ENCODE peak calls at places on chromosomes 2 and 18, in five cellular contexts. R is left lung; I is upper lobe of left lung; U is heart left ventricle; J is CD8-positive, alpha-beta T cell. O is an unnamed sample.
A peak's percentile ranks its signal among the peaks of the same experiment; 100 is the strongest.

GRCh38 chr18:79650959-79651358 is 28.6 kb upstream of the CTDP1 start:
- ATAC-seq in I (no peak), U (no peak), R (no peak), J (no peak), O (no peak)

GRCh38 chr2:46950314-46950713 is 34.7 kb upstream of the MCFD2 start:
- ATAC-seq in J (no peak), I (peak; percentile 71), R (no peak), U (no peak), O (no peak)

GRCh38 chr2:216315817-216316603 is 56.3 kb downstream of the MARCHF4 start:
- ATAC-seq in R (no peak), I (peak; percentile 12), J (no peak), U (peak; percentile 73), O (no peak)

GRCh38 chr2:17604050-17604449 is 63.6 kb downstream of the VSNL1 start:
- ATAC-seq in J (no peak), U (no peak), I (no peak), R (no peak), O (no peak)

GRCh38 chr2:10363861-10364610 is 61.3 kb downstream of the HPCAL1 start:
- ATAC-seq in R (no peak), I (no peak), U (no peak), J (no peak), O (no peak)

GRCh38 chr2:215884741-215885140 is 128.6 kb downstream of the MREG start:
- ATAC-seq in U (no peak), I (peak; percentile 84), J (no peak), R (no peak), O (no peak)

GRCh38 chr2:27946530-27946929 is 56.0 kb downstream of the BABAM2 start:
- ATAC-seq in J (no peak), R (no peak), U (no peak), I (no peak), O (no peak)

GRCh38 chr2:26376799-26377198 is 24.9 kb upstream of the DRC1 start:
- ATAC-seq in J (no peak), U (no peak), I (no peak), R (no peak), O (no peak)

GRCh38 chr2:200483729-200484198 is 26.1 kb downstream of the KCTD18 start:
- ATAC-seq in I (peak; percentile 46), J (no peak), R (peak; percentile 85), U (peak; percentile 27), O (no peak)

GRCh38 chr2:69482471-69482870 is 45.2 kb upstream of the NFU1 start:
- ATAC-seq in U (no peak), I (no peak), R (no peak), J (no peak), O (no peak)

GRCh38 chr2:101040761-101041160 is 38.7 kb downstream of the RPL31 start:
- ATAC-seq in J (no peak), U (peak; percentile 38), R (no peak), I (no peak), O (no peak)

GRCh38 chr2:19987936-19988335 is 2.0 kb downstream of the WDR35 start:
- ATAC-seq in I (no peak), R (no peak), J (no peak), U (no peak), O (no peak)

GRCh38 chr2:20012032-20012281 is 511 bp downstream of the MATN3 start:
- ATAC-seq in R (no peak), J (no peak), U (no peak), I (no peak), O (peak; percentile 5)

GRCh38 chr2:27742571-27742970 is 28.9 kb upstream of the MRPL33 start:
- ATAC-seq in R (no peak), I (no peak), U (no peak), J (no peak), O (no peak)

GRCh38 chr18:24076950-24077349 is 61.9 kb upstream of the CABYR start:
- ATAC-seq in I (no peak), U (no peak), J (no peak), R (no peak), O (no peak)

GRCh38 chr18:10805587-10806088 is 279.8 kb downstream of the NAPG start:
- ATAC-seq in R (no peak), I (no peak), J (no peak), U (no peak), O (no peak)

GRCh38 chr2:112047537-112048235 is 7.4 kb upstream of the TMEM87B start:
- ATAC-seq in U (peak; percentile 87), I (peak; percentile 47), R (peak; percentile 83), J (no peak), O (no peak)

GRCh38 chr2:158690823-158691222 is 104.3 kb upstream of the DAPL1 start:
- ATAC-seq in R (no peak), U (no peak), J (no peak), I (no peak), O (no peak)

GRCh38 chr2:202669841-202670240 is 35.1 kb downstream of the FAM117B start:
- ATAC-seq in U (no peak), I (no peak), R (no peak), J (peak; percentile 51), O (no peak)

GRCh38 chr18:8754995-8755955 is 49.9 kb downstream of the MTCL1 start:
- ATAC-seq in R (no peak), J (peak; percentile 98), I (no peak), U (no peak), O (no peak)

GRCh38 chr2:213214209-213214608 is 62.8 kb upstream of the IKZF2 start:
- ATAC-seq in J (no peak), U (no peak), R (no peak), I (no peak), O (no peak)

GRCh38 chr2:71283131-71283530 is 48.5 kb upstream of the ZNF638 start:
- ATAC-seq in R (no peak), J (no peak), U (no peak), I (no peak), O (no peak)

GRCh38 chr2:176687944-176688343 is 418.7 kb downstream of the MTX2 start:
- ATAC-seq in J (no peak), I (peak; percentile 10), U (peak; percentile 57), R (no peak), O (no peak)

GRCh38 chr2:28252308-28252707 is 140.3 kb upstream of the FOSL2 start:
- ATAC-seq in J (peak; percentile 55), U (no peak), I (no peak), R (no peak), O (no peak)

GRCh38 chr2:70258532-70258875 is 567 bp downstream of the PCYOX1 start:
- ATAC-seq in J (no peak), I (peak; percentile 53), R (peak; percentile 48), U (peak; percentile 74), O (peak; percentile 48)

GRCh38 chr2:2266699-2267449 is 64.2 kb downstream of the MYT1L start:
- ATAC-seq in U (no peak), J (no peak), R (no peak), I (no peak), O (no peak)

GRCh38 chr2:231611273-231612198 is 18.9 kb downstream of the TEX44 start:
- ATAC-seq in U (no peak), I (peak; percentile 43), J (no peak), R (peak; percentile 17), O (peak; percentile 8)

DNA sequence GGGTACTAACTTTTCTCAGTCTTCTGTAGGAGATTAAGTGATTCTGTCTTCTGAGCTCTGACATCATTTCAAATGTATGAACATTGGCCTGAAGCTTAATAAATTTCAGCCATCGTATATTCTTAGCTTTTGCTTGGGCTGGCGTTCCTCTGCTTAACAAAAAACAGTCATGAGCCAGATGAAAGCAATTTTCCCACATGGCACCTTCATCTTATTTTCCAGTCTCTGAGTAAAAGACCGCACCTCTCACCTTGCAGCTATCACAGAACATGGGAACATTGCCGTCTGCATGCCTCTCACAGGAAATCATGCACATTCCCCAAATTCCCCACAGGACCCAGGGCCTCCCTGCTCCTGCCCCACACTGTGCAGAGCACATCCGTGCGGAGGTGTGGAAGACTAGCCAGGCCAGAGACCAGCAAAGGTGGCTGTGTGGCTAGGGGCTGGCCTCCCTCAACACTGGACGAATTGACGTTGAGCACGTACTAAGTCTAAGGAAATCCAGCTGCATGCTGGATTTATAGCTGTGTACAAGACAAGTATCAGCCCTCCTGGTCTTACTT is 531.8 kb upstream of the ID2 start:
- ATAC-seq in I (no peak), J (no peak), R (no peak), U (no peak), O (no peak)
- H3K27ac ChIP-seq in I (no peak overlapping the region), J (no peak overlapping the region), R (no peak overlapping the region), U (no peak overlapping the region), O (no peak overlapping the region)

DNA sequence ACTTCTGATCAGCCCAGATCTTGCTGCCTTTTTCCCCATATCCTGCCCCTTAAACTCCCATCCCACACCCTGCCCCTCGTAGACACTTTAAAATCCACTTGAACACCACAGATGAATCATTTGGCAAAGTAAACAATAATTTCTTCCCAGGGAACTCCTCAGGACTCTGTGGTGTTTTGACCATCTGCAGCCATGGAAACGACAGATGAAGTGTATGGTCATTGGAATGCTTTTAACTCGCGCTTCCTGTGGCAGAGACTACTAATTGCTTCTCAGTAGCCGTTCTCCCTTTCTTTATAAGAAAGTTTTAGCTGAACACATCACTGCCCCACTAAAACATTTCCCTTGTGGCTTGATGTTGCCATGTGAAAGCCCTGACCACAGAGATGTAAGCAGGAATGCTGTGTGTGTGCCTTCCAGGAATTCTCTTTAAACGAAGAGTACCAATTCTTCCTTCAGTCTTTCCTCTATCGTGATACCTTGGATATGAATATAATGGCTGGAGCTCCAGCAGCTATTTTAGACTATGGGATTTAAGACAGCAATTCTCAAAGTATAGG is 92.7 kb upstream of the PARD3B start:
- ATAC-seq in U (peak; percentile 86), I (peak; percentile 95), R (peak; percentile 91), J (no peak), O (peak; percentile 88)
- TF ChIP-seq CTCF in U (no peak), I (no peak), R (no peak), J (no peak), O (no peak)

DNA sequence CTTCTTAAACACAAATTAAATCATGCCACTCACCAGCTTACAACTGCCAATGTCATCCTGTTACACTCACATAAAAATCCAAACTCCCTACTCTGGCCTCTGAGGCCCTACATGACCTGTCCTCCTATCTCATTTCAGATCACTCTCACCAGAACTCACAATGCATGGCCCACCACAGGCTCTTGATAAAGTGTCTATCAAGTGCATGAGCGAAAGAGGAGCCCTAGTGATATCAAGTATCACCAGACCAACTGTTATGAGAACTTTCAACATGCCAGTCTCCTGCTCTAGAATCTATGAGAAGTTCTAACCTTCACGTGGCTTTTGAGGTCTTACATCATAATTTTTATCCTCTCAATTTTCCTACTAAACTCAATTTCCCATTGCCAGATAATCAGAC is 76.4 kb upstream of the CD226 start:
- ATAC-seq in J (no peak), I (no peak), U (no peak), R (no peak), O (no peak)
- H3K36me3 ChIP-seq in J (peaks cover 13% of the 10 kb centered on the region), I (peaks cover 2% of the 10 kb centered on the region), U (peaks cover 69% of the 10 kb centered on the region), R (peaks cover 27% of the 10 kb centered on the region), O (no peaks in the 10 kb centered on the region)

GRCh38 chr2:73891276-73891901 is 1.4 kb upstream of the ACTG2 start:
- ATAC-seq in U (no peak), I (no peak), R (no peak), J (no peak), O (no peak)

GRCh38 chr2:73894475-73894850 is 1.7 kb downstream of the ACTG2 start:
- ATAC-seq in I (no peak), J (no peak), R (no peak), U (no peak), O (no peak)

GRCh38 chr2:73893764-73894474 is 1.1 kb downstream of the ACTG2 start:
- ATAC-seq in U (no peak), I (no peak), J (no peak), R (no peak), O (no peak)

GRCh38 chr2:73894877-73895276 is 2.1 kb downstream of the ACTG2 start:
- ATAC-seq in U (no peak), I (no peak), R (no peak), J (no peak), O (no peak)

GRCh38 chr2:73892631-73893329 is at the start of gene ACTG2:
- ATAC-seq in I (no peak), R (no peak), J (no peak), U (no peak), O (peak; percentile 79)
- H3K27ac ChIP-seq in I (no peak within 1 kb of the TSS), R (no peak within 1 kb of the TSS), J (no peak within 1 kb of the TSS), U (no peak within 1 kb of the TSS), O (peak within 1 kb of the TSS; percentile 93)

O was measured in gastroesophageal sphincter.